ENCODE peak calls at places on chromosomes 16 and 17, in four cellular contexts. F is AG10803, A is BE2C, Z is type B pancreatic cell. T is an unnamed sample.

GRCh38 chr17:78992542-78993212 is 13.0 kb upstream of the LGALS3BP start:
- DNase-seq in F (no peak), Z (no peak), A (no peak), T (no peak)

GRCh38 chr17:71764507-71764906 is 356.3 kb upstream of the SOX9 start:
- DNase-seq in F (no peak), Z (no peak), A (peak), T (no peak)

GRCh38 chr16:51391798-51392511 is 240.9 kb upstream of the SALL1 start:
- DNase-seq in F (no peak), Z (no peak), A (no peak), T (no peak)

GRCh38 chr16:67926181-67926742 is 5.4 kb downstream of the CTRL start:
- DNase-seq in A (peak), F (no peak), Z (no peak), T (no peak)

GRCh38 chr16:14364386-14365199 is 265.5 kb downstream of the PARN start:
- DNase-seq in F (peak), A (peak), Z (no peak), T (peak)

GRCh38 chr17:75003957-75004355 is 8.5 kb upstream of the MRPL58 start:
- DNase-seq in F (no peak), Z (no peak), A (no peak), T (no peak)

GRCh38 chr17:79619636-79620206 is 8.9 kb upstream of the RBFOX3 start:
- DNase-seq in F (no peak), A (no peak), Z (peak), T (no peak)

GRCh38 chr16:69937465-69937951 is 13.6 kb upstream of the CLEC18A start:
- DNase-seq in F (no peak), A (no peak), Z (no peak), T (peak)

GRCh38 chr17:17959520-17960361 is 12.5 kb downstream of the TOM1L2 start:
- DNase-seq in A (no peak), F (peak), Z (no peak), T (peak)

GRCh38 chr17:64941045-64941444 is 21.8 kb upstream of the LRRC37A3 start:
- DNase-seq in F (no peak), Z (no peak), A (no peak), T (no peak)

GRCh38 chr16:73794936-73795335 is 501.7 kb upstream of the PSMD7 start:
- DNase-seq in F (peak), A (no peak), Z (no peak), T (no peak)

GRCh38 chr16:30472328-30472942 is at the start of gene ITGAL:
- DNase-seq in Z (no peak), A (no peak), F (no peak), T (no peak)

GRCh38 chr16:5972747-5973146 is 875.2 kb upstream of the EEF2KMT start:
- DNase-seq in Z (no peak), A (no peak), F (no peak), T (no peak)

GRCh38 chr17:8359769-8360168 is 16.7 kb downstream of the KRABD2 start:
- DNase-seq in Z (no peak), F (peak), A (no peak), T (peak)

GRCh38 chr16:13866073-13866472 is 53.9 kb upstream of the ERCC4 start:
- DNase-seq in Z (no peak), F (peak), A (peak), T (peak)

GRCh38 chr17:279776-280175 is 72.8 kb downstream of the RPH3AL start:
- DNase-seq in F (no peak), Z (no peak), A (no peak), T (no peak)

GRCh38 chr16:73329363-73330306 is 281.7 kb upstream of the ZFHX3 start:
- DNase-seq in A (peak), Z (no peak), F (no peak), T (no peak)

GRCh38 chr16:30948956-30949654 is at the start of gene ORAI3:
- DNase-seq in F (peak), A (peak), Z (no peak), T (peak)

GRCh38 chr17:32558997-32559650 is 72.3 kb downstream of the CDK5R1 start:
- DNase-seq in F (no peak), A (no peak), Z (no peak), T (no peak)

GRCh38 chr17:45672301-45672700 is 111.8 kb upstream of the CRHR1 start:
- DNase-seq in A (no peak), F (no peak), Z (no peak), T (no peak)

GRCh38 chr17:69478916-69479315 is 64.4 kb downstream of the MAP2K6 start:
- DNase-seq in A (no peak), F (no peak), Z (no peak), T (no peak)

GRCh38 chr17:44867841-44868240 is 20.2 kb downstream of the HIGD1B start:
- DNase-seq in F (peak), Z (no peak), A (no peak), T (no peak)

GRCh38 chr16:68401871-68402747 is 46.2 kb downstream of the SMPD3 start:
- DNase-seq in F (peak), A (no peak), Z (no peak), T (peak)

GRCh38 chr16:85184404-85184803 is 72.1 kb upstream of the CIBAR2 start:
- DNase-seq in Z (no peak), F (no peak), A (no peak), T (no peak)

GRCh38 chr16:85185281-85185680 is 73.0 kb upstream of the CIBAR2 start:
- DNase-seq in A (no peak), F (no peak), Z (no peak), T (no peak)

GRCh38 chr16:85187002-85187401 is 74.7 kb upstream of the CIBAR2 start:
- DNase-seq in A (peak), F (peak), Z (no peak), T (peak)

GRCh38 chr16:85187447-85187846 is 75.2 kb upstream of the CIBAR2 start:
- DNase-seq in A (no peak), F (no peak), Z (no peak), T (no peak)

DNA sequence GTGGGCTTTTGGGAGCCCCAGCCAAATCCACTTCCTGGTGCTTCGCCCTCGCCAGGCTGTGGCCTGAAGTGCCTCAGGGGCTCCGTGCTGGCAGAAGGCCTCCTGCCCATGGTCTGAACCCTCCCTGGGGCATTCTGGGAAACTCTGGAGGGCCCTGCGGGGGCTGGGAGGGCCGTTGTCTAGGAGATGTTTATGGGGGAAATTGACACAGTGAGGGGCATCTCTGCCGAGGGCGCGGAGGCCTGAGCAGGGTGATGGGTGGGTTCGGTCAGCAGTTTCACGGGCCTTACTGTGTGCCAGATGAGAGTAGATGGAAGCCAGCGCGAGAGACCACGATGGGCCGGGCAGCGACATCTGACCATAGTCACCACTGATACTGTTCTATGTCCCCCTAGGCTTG is 73.4 kb upstream of the CIBAR2 start:
- DNase-seq in F (no peak), A (no peak), Z (no peak), T (no peak)
- TF ChIP-seq CTCF in F (no peak), A (no peak), Z (no peak), T (no peak)

DNA sequence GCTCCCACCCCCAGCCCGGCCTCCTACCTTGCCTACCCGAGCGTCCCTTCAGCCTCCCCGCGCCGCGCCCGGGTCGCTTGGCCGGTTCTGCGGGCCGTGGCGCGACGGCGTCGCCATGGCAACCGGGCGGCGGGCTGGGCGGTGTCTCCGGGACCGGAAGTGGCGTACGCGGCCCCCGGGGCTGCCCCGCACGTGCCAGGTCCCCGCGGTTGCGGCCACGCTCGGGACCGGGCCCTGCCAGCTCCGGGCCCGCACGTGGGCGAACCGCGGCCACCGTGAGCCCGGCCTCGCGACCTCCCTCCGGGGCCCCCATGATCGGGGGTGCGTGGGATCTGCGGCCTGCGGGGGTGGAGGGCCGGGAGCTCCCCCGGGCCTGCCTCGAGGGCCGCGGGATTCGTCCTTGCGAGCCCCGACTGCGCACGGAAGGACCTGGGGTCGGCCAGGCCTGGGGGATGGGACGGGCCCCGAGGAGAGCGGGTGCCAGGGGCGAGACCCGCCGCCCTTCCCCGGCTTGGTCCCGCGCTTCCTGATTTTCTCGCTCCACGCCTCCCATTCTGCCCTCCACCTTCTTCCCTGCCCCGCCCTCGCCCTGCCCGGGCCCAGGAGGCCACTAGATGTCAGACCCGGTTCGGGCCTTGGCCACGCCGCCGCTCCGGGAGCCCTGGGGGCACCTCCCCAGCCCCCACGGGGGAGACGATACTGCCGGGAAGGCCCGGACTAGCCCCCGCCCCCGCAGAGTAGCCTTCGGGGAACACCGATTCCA is at the start of gene CYB561:
- DNase-seq in F (peak), Z (peak), A (no peak), T (no peak)
- TF ChIP-seq CTCF in F (peak), Z (peak), A (peak), T (peak)

DNA sequence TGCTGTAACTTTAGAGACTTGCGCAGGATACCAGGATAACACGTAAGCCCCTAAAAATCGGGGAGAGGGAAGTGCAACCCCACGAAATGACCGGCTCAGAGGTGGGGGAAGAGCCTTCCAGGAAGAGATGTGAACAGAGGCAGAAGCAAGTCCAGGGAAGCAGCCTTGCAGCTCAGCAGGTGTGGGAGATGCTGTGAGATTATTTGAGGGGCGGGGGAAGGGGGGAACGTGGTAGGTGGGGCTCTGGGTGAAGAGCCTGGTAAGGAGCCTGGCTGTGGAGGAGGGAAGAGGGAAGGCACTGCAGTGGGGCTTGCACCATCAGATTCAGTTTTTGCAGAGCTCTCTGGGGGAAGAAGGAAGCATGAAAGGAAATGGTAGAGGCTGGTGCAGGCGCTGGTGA is 95.4 kb upstream of the CACNG5 start:
- DNase-seq in F (no peak), Z (no peak), A (no peak), T (no peak)
- TF ChIP-seq CTCF in F (no peak), Z (no peak), A (no peak), T (no peak)

GRCh38 chr17:11869680-11870394 is 127.4 kb downstream of the ZNF18 start:
- DNase-seq in F (no peak), A (no peak), Z (no peak), T (no peak)

GRCh38 chr17:11874756-11875155 is 122.5 kb downstream of the ZNF18 start:
- DNase-seq in A (no peak), F (no peak), Z (no peak), T (no peak)

DNA sequence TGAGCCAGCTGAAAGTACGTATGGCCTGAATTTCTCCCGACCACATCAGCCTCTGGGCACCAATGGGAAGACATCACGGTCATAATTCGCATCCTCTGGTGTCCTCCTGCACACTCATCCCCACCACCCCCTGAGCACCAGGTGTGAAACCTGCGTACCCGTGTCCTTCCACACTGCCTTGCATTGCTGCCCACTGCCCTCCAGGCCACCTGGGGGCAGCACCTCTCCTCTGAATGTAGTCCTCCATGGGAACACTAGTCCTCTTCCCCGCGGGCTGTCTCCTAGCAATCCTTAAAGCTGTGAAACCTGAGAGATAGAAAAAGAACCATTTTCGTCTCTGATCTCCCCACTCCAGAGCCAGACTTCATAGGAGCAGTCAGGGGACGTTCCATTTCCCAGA is 125.5 kb downstream of the ZNF18 start:
- DNase-seq in A (peak), Z (no peak), F (no peak), T (no peak)
- TF ChIP-seq CTCF in A (no peak), Z (no peak), F (no peak), T (no peak)

T was measured in HFFc6.